ENCODE peak calls at places on chromosomes 1 and 21, in four cellular contexts. One of them, this sample, is unnamed.

GRCh38 chr1:7912743-7913557 is 27.7 kb downstream of the TNFRSF9 start:
- DNase-seq in upper lobe of right lung: no peak
- DNase-seq in transverse colon: peak; percentile 48
- DNase-seq in AG04450: no peak
- DNase-seq in this sample: no peak

GRCh38 chr1:36115200-36115669 is 9.8 kb downstream of the COL8A2 start:
- DNase-seq in upper lobe of right lung: no peak
- DNase-seq in transverse colon: no peak
- DNase-seq in AG04450: no peak
- DNase-seq in this sample: no peak

GRCh38 chr1:168032048-168032447 is 95.2 kb upstream of the MPC2 start:
- DNase-seq in AG04450: no peak
- DNase-seq in upper lobe of right lung: no peak
- DNase-seq in transverse colon: no peak
- DNase-seq in this sample: no peak

GRCh38 chr21:43600642-43601397 is 58.5 kb downstream of the HSF2BP start:
- DNase-seq in upper lobe of right lung: no peak
- DNase-seq in AG04450: peak; percentile 84
- DNase-seq in transverse colon: no peak
- DNase-seq in this sample: no peak

GRCh38 chr1:21262282-21263051 is 27.8 kb downstream of the ECE1 start:
- DNase-seq in transverse colon: peak; percentile 56
- DNase-seq in upper lobe of right lung: no peak
- DNase-seq in AG04450: peak; percentile 70
- DNase-seq in this sample: no peak

GRCh38 chr1:3457910-3458621 is 3.6 kb downstream of the ARHGEF16 start:
- DNase-seq in upper lobe of right lung: no peak
- DNase-seq in transverse colon: peak; percentile 54
- DNase-seq in AG04450: no peak
- DNase-seq in this sample: no peak

GRCh38 chr1:219676012-219676770 is 63.3 kb upstream of the ZC3H11B start:
- DNase-seq in upper lobe of right lung: no peak
- DNase-seq in AG04450: no peak
- DNase-seq in transverse colon: no peak
- DNase-seq in this sample: no peak

GRCh38 chr1:33146038-33146437 is 35.8 kb downstream of the TRIM62 start:
- DNase-seq in AG04450: no peak
- DNase-seq in transverse colon: no peak
- DNase-seq in upper lobe of right lung: no peak
- DNase-seq in this sample: no peak

GRCh38 chr1:38045431-38046332 is 911 bp downstream of the POU3F1 start:
- DNase-seq in transverse colon: no peak
- DNase-seq in AG04450: no peak
- DNase-seq in upper lobe of right lung: peak; percentile 81
- DNase-seq in this sample: no peak

GRCh38 chr1:207315435-207315834 is 6.0 kb upstream of the CD55 start:
- DNase-seq in transverse colon: no peak
- DNase-seq in upper lobe of right lung: no peak
- DNase-seq in AG04450: no peak
- DNase-seq in this sample: no peak

GRCh38 chr1:42831273-42831672 is 14.1 kb upstream of the SVBP start:
- DNase-seq in upper lobe of right lung: no peak
- DNase-seq in AG04450: no peak
- DNase-seq in transverse colon: no peak
- DNase-seq in this sample: no peak

GRCh38 chr1:246215505-246215893 is 291.6 kb downstream of the SMYD3 start:
- DNase-seq in upper lobe of right lung: no peak
- DNase-seq in transverse colon: no peak
- DNase-seq in AG04450: no peak
- DNase-seq in this sample: no peak

GRCh38 chr1:47576758-47577115 is 138.9 kb downstream of the FOXD2 start:
- DNase-seq in transverse colon: no peak
- DNase-seq in AG04450: no peak
- DNase-seq in upper lobe of right lung: no peak
- DNase-seq in this sample: no peak

GRCh38 chr1:204254031-204254661 is 40.4 kb upstream of the GOLT1A start:
- DNase-seq in upper lobe of right lung: no peak
- DNase-seq in transverse colon: peak; percentile 41
- DNase-seq in AG04450: peak; percentile 24
- DNase-seq in this sample: no peak

GRCh38 chr1:153430561-153430960 is 14.2 kb downstream of the S100A7A start:
- DNase-seq in AG04450: no peak
- DNase-seq in transverse colon: no peak
- DNase-seq in upper lobe of right lung: no peak
- DNase-seq in this sample: no peak

GRCh38 chr1:243740255-243740999 is 109.6 kb downstream of the AKT3 start:
- DNase-seq in AG04450: no peak
- DNase-seq in transverse colon: no peak
- DNase-seq in upper lobe of right lung: no peak
- DNase-seq in this sample: no peak
- TF ChIP-seq CTCF in AG04450: no peak
- TF ChIP-seq CTCF in transverse colon: no peak
- TF ChIP-seq CTCF in upper lobe of right lung: no peak
- TF ChIP-seq CTCF in this sample: no peak

GRCh38 chr21:44872568-44873355 is 728 bp downstream of the PTTG1IP start:
- DNase-seq in AG04450: no peak
- DNase-seq in transverse colon: peak; percentile 44
- DNase-seq in upper lobe of right lung: peak; percentile 79
- DNase-seq in this sample: peak; percentile 35

GRCh38 chr21:44875341-44875740 is 1.9 kb upstream of the PTTG1IP start:
- DNase-seq in transverse colon: no peak
- DNase-seq in upper lobe of right lung: no peak
- DNase-seq in AG04450: no peak
- DNase-seq in this sample: no peak

GRCh38 chr21:44874497-44875331 is 1.2 kb upstream of the PTTG1IP start:
- DNase-seq in upper lobe of right lung: peak; percentile 86
- DNase-seq in AG04450: no peak
- DNase-seq in transverse colon: peak; percentile 57
- DNase-seq in this sample: peak; percentile 62

GRCh38 chr21:44873356-44874239 is at the start of gene PTTG1IP:
- DNase-seq in AG04450: peak; percentile 90
- DNase-seq in transverse colon: peak; percentile 99
- DNase-seq in upper lobe of right lung: peak; percentile 100
- DNase-seq in this sample: peak; percentile 99

GRCh38 chr21:44874240-44874496 is 678 bp upstream of the PTTG1IP start:
- DNase-seq in upper lobe of right lung: no peak
- DNase-seq in AG04450: no peak
- DNase-seq in transverse colon: no peak
- DNase-seq in this sample: peak; percentile 41
- H3K4me3 ChIP-seq in upper lobe of right lung: peak overlapping the region; percentile 76
- H3K4me3 ChIP-seq in AG04450: peak overlapping the region; percentile 68
- H3K4me3 ChIP-seq in transverse colon: peak overlapping the region; percentile 76
- H3K4me3 ChIP-seq in this sample: peak overlapping the region; percentile 87

GRCh38 chr1:12715896-12716437 is at the start of gene AADACL3:
- DNase-seq in AG04450: no peak
- DNase-seq in transverse colon: no peak
- DNase-seq in upper lobe of right lung: no peak
- DNase-seq in this sample: no peak

GRCh38 chr1:12714710-12715500 is 1.0 kb upstream of the AADACL3 start:
- DNase-seq in AG04450: no peak
- DNase-seq in upper lobe of right lung: no peak
- DNase-seq in transverse colon: no peak
- DNase-seq in this sample: no peak

GRCh38 chr1:12722626-12723025 is 6.7 kb downstream of the AADACL3 start:
- DNase-seq in AG04450: no peak
- DNase-seq in transverse colon: no peak
- DNase-seq in upper lobe of right lung: no peak
- DNase-seq in this sample: no peak

GRCh38 chr1:12712929-12713328 is 3.0 kb upstream of the AADACL3 start:
- DNase-seq in upper lobe of right lung: no peak
- DNase-seq in AG04450: no peak
- DNase-seq in transverse colon: no peak
- DNase-seq in this sample: no peak

GRCh38 chr1:12717301-12717838 is 1.5 kb downstream of the AADACL3 start:
- DNase-seq in transverse colon: no peak
- DNase-seq in upper lobe of right lung: no peak
- DNase-seq in AG04450: no peak
- DNase-seq in this sample: no peak
- H3K27ac ChIP-seq in transverse colon: no peak overlapping the region
- H3K27ac ChIP-seq in upper lobe of right lung: no peak overlapping the region
- H3K27ac ChIP-seq in AG04450: no peak overlapping the region
- H3K27ac ChIP-seq in this sample: no peak overlapping the region

DNA sequence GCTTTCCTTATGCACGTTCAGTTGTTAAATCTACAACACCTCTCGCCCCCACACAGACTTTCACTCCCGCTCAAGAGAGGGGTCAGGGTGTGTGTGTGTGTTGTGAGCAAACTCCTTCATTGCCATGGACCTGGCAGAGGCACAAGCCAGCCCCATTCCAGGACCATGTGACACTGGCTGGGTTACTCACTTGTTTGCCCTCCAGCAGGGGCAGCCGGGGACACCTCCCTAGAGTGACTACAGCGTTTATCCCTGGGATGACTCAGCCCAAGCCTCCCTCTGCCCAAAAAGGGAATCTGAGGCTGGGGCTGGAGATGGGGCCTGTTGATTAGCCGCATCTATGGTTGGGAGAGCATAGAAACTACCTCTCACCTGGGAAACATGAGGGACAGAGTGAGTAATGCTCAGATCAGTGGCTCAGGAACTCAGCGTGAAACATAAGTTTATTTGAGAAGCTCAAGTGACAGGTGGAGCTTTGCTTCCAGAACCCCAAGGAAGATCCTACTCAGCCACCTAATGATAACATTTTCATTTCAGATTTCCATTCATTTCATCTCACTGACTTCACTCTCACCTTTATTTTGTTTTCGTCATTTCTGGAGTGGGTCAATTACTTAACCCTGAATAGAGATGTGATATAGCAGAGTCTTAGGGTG is 145.3 kb upstream of the DUSP10 start:
- DNase-seq in upper lobe of right lung: peak; percentile 67
- DNase-seq in transverse colon: peak; percentile 18
- DNase-seq in AG04450: peak; percentile 29
- DNase-seq in this sample: no peak
- TF ChIP-seq CTCF in upper lobe of right lung: no peak
- TF ChIP-seq CTCF in transverse colon: no peak
- TF ChIP-seq CTCF in AG04450: peak; percentile 18
- TF ChIP-seq CTCF in this sample: no peak

DNA sequence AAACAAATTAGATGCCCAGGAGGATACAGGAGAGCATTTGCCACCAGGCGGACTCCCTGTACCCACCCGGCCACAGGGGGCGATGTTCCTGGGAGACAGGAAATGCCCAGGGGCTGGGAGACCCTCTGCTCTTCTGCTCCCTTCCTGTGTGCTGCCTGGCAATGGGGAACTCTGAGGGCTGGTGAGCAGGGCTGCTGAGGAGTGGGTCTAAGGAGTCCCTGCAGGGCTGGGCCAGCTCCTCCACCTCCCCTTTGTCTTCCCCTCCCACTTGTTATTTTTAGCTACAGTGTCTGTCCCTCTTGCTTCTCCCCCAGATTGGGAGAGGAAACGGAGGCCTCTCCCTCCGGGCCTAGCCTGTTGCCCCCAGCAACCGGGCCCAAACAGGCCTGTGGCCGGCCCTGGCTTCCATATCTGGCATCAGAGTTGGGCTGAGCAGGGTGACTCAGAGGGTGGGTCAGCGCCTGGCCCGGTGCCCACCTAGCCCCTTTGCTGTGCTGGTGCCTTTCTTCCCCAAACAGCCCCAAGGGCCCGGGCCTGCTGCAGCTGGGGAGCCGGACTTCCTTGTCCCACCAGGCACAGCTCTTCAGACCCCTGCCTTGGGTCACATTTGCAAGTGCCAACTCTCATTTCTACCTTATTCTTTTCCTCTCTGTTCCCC is 11.7 kb downstream of the LMNA start:
- DNase-seq in upper lobe of right lung: peak; percentile 92
- DNase-seq in transverse colon: peak; percentile 82
- DNase-seq in AG04450: peak; percentile 90
- DNase-seq in this sample: peak; percentile 46
- H3K4me3 ChIP-seq in upper lobe of right lung: no peak overlapping the region
- H3K4me3 ChIP-seq in transverse colon: peak overlapping the region; percentile 8
- H3K4me3 ChIP-seq in AG04450: peak overlapping the region; percentile 43
- H3K4me3 ChIP-seq in this sample: no peak overlapping the region